ENCODE peak calls at places on chromosome 18, in eight cellular contexts. R, U, F, M, X, Q, P and Y are unnamed samples.

GRCh38 chr18:24055878-24056277 is 41.3 kb downstream of the TTC39C start:
- DNase-seq in R (no peak), U (no peak), F (no peak), M (peak; percentile 61), X (no peak), Q (no peak), P (no peak), Y (no peak)

GRCh38 chr18:43877922-43878321 is 600.6 kb upstream of the SYT4 start:
- DNase-seq in R (no peak), U (no peak), F (no peak), M (no peak), X (no peak), Q (no peak), P (no peak), Y (no peak)

GRCh38 chr18:3117493-3118192 is 102.1 kb downstream of the MYOM1 start:
- DNase-seq in R (no peak), U (no peak), F (no peak), M (peak; percentile 5), X (no peak), Q (no peak), P (no peak), Y (no peak)

GRCh38 chr18:13447621-13448020 is 229.1 kb downstream of the LDLRAD4 start:
- DNase-seq in R (no peak), U (no peak), F (no peak), M (peak; percentile 91), X (no peak), Q (no peak), P (no peak), Y (no peak)

GRCh38 chr18:23752796-23753195 is 63.5 kb downstream of the LAMA3 start:
- DNase-seq in R (no peak), U (no peak), F (no peak), M (no peak), X (no peak), Q (no peak), P (no peak), Y (peak; percentile 2)

GRCh38 chr18:39380186-39380714 is 1814.7 kb upstream of the CELF4 start:
- DNase-seq in R (no peak), U (no peak), F (no peak), M (no peak), X (no peak), Q (no peak), P (no peak), Y (no peak)

GRCh38 chr18:33781429-33781828 is 203.4 kb downstream of the ASXL3 start:
- DNase-seq in R (no peak), U (no peak), F (no peak), M (no peak), X (no peak), Q (no peak), P (no peak), Y (no peak)

GRCh38 chr18:42275949-42276730 is 321.1 kb downstream of the PIK3C3 start:
- DNase-seq in R (no peak), U (no peak), F (no peak), M (no peak), X (no peak), Q (no peak), P (no peak), Y (no peak)

GRCh38 chr18:31487251-31488015 is 10.5 kb upstream of the DSG2 start:
- DNase-seq in R (no peak), U (no peak), F (no peak), M (peak; percentile 85), X (peak; percentile 95), Q (peak; percentile 86), P (no peak), Y (no peak)

GRCh38 chr18:5964108-5964507 is 68.8 kb upstream of the TMEM200C start:
- DNase-seq in R (no peak), U (no peak), F (no peak), M (no peak), X (no peak), Q (no peak), P (no peak), Y (no peak)

GRCh38 chr18:46423226-46423805 is 233.7 kb downstream of the LOXHD1 start:
- DNase-seq in R (no peak), U (no peak), F (no peak), M (no peak), X (no peak), Q (no peak), P (no peak), Y (no peak)

GRCh38 chr18:73679941-73680700 is 467.5 kb downstream of the FBXO15 start:
- DNase-seq in R (no peak), U (no peak), F (no peak), M (peak; percentile 58), X (no peak), Q (no peak), P (no peak), Y (no peak)

GRCh38 chr18:46343940-46344372 is 239.8 kb downstream of the HAUS1 start:
- DNase-seq in R (no peak), U (peak; percentile 79), F (no peak), M (no peak), X (no peak), Q (no peak), P (peak; percentile 54), Y (no peak)

GRCh38 chr18:36330435-36331049 is 33.0 kb downstream of the FHOD3 start:
- DNase-seq in R (no peak), U (no peak), F (no peak), M (no peak), X (peak; percentile 33), Q (no peak), P (no peak), Y (no peak)

GRCh38 chr18:64886995-64887394 is 738.1 kb upstream of the LINC00305 start:
- DNase-seq in R (no peak), U (no peak), F (no peak), M (no peak), X (peak; percentile 0), Q (no peak), P (no peak), Y (no peak)

GRCh38 chr18:68533641-68534040 is 181.3 kb downstream of the TMX3 start:
- DNase-seq in R (no peak), U (no peak), F (no peak), M (peak; percentile 25), X (no peak), Q (no peak), P (no peak), Y (no peak)

GRCh38 chr18:64380117-64380516 is 231.2 kb upstream of the LINC00305 start:
- DNase-seq in R (no peak), U (no peak), F (no peak), M (no peak), X (no peak), Q (no peak), P (no peak), Y (no peak)

GRCh38 chr18:46426311-46427047 is 230.5 kb downstream of the LOXHD1 start:
- DNase-seq in R (no peak), U (no peak), F (no peak), M (no peak), X (no peak), Q (no peak), P (no peak), Y (no peak)

GRCh38 chr18:76457475-76457874 is 37.6 kb downstream of the ZNF516 start:
- DNase-seq in R (peak; percentile 13), U (no peak), F (no peak), M (no peak), X (no peak), Q (no peak), P (no peak), Y (no peak)

GRCh38 chr18:2448565-2449151 is 122.6 kb downstream of the METTL4 start:
- DNase-seq in R (no peak), U (no peak), F (no peak), M (peak; percentile 66), X (no peak), Q (no peak), P (no peak), Y (no peak)

GRCh38 chr18:8499810-8500663 is 109.2 kb upstream of the RAB12 start:
- DNase-seq in R (no peak), U (no peak), F (no peak), M (no peak), X (no peak), Q (no peak), P (no peak), Y (no peak)

GRCh38 chr18:48345596-48345995 is 63.6 kb downstream of the ZBTB7C start:
- DNase-seq in R (no peak), U (peak; percentile 13), F (no peak), M (peak; percentile 41), X (peak; percentile 28), Q (no peak), P (no peak), Y (no peak)

GRCh38 chr18:76981388-76981968 is 151.1 kb downstream of the MBP start:
- DNase-seq in R (peak; percentile 16), U (no peak), F (no peak), M (peak; percentile 53), X (no peak), Q (no peak), P (no peak), Y (no peak)

GRCh38 chr18:67104700-67105284 is 411.7 kb downstream of the DSEL start:
- DNase-seq in R (peak; percentile 56), U (peak; percentile 58), F (peak; percentile 47), M (peak; percentile 92), X (peak; percentile 80), Q (peak; percentile 48), P (no peak), Y (no peak)

GRCh38 chr18:49812321-49813070 is 837 bp downstream of the ACAA2 start:
- DNase-seq in R (no peak), U (no peak), F (no peak), M (no peak), X (no peak), Q (no peak), P (no peak), Y (no peak)

GRCh38 chr18:63564576-63564975 is 22.4 kb downstream of the SERPINB12 start:
- DNase-seq in R (no peak), U (no peak), F (no peak), M (no peak), X (no peak), Q (no peak), P (no peak), Y (no peak)

GRCh38 chr18:58842978-58843661 is 21.6 kb upstream of the ZNF532 start:
- DNase-seq in R (no peak), U (no peak), F (no peak), M (no peak), X (no peak), Q (no peak), P (no peak), Y (no peak)

GRCh38 chr18:76979111-76979751 is 153.4 kb downstream of the MBP start:
- DNase-seq in R (no peak), U (no peak), F (no peak), M (no peak), X (no peak), Q (no peak), P (no peak), Y (no peak)

GRCh38 chr18:68436485-68436884 is 278.4 kb downstream of the TMX3 start:
- DNase-seq in R (no peak), U (no peak), F (no peak), M (peak; percentile 73), X (peak; percentile 76), Q (no peak), P (no peak), Y (no peak)

GRCh38 chr18:35524236-35524635 is 26.5 kb upstream of the INO80C start:
- DNase-seq in R (no peak), U (no peak), F (no peak), M (peak; percentile 96), X (no peak), Q (no peak), P (no peak), Y (no peak)